ENCODE peak calls at places on chromosomes 1 and 21, in ten cellular contexts. E is left ventricle myocardium inferior, X is AG10803, K is brain microvascular endothelial cell, Z is cardiac fibroblast, O is lower lobe of right lung, T is cardiac muscle cell, N is body of pancreas, C is spleen, U is neural progenitor cell. W is an unnamed sample.

GRCh38 chr1:24501371-24502167 is 1.1 kb upstream of the RCAN3 start:
- DNase-seq in T (no peak), Z (peak), X (peak), U (no peak), O (peak), C (peak), E (no peak), N (peak), K (peak), W (no peak)

GRCh38 chr1:164707868-164708331 is 148.9 kb downstream of the PBX1 start:
- DNase-seq in Z (peak), E (no peak), X (peak), C (no peak), O (no peak), T (no peak), K (peak), U (no peak), N (peak), W (no peak)

GRCh38 chr1:147785794-147786506 is 25.5 kb upstream of the GJA5 start:
- DNase-seq in Z (no peak), U (no peak), N (no peak), E (no peak), O (no peak), K (no peak), C (no peak), T (no peak), X (peak), W (no peak)

GRCh38 chr21:28781602-28782274 is 210.9 kb downstream of the LTN1 start:
- DNase-seq in K (peak), N (no peak), U (peak), O (no peak), Z (peak), T (peak), E (no peak), C (no peak), X (peak), W (no peak)

GRCh38 chr1:7252411-7253117 is 467.3 kb downstream of the CAMTA1 start:
- DNase-seq in O (no peak), T (no peak), E (no peak), K (no peak), C (no peak), Z (no peak), N (no peak), U (peak), X (no peak), W (no peak)

GRCh38 chr1:35577071-35577998 is 4.2 kb downstream of the TFAP2E start:
- DNase-seq in Z (no peak), X (no peak), U (peak), T (peak), N (peak), E (no peak), C (peak), O (peak), K (no peak), W (peak)

GRCh38 chr1:109091196-109092193 is 931 bp downstream of the TMEM167B start:
- DNase-seq in K (peak), N (peak), X (peak), Z (peak), C (no peak), O (no peak), T (no peak), E (no peak), U (no peak), W (peak)

GRCh38 chr1:207751790-207752455 is at the start of gene CD46:
- DNase-seq in U (peak), O (peak), X (peak), Z (peak), K (peak), C (peak), N (peak), E (peak), T (peak), W (peak)

GRCh38 chr1:119279441-119280415 is 88.9 kb upstream of the HAO2 start:
- DNase-seq in Z (peak), O (no peak), X (peak), E (no peak), K (peak), C (no peak), U (no peak), T (no peak), N (no peak), W (no peak)

DNA sequence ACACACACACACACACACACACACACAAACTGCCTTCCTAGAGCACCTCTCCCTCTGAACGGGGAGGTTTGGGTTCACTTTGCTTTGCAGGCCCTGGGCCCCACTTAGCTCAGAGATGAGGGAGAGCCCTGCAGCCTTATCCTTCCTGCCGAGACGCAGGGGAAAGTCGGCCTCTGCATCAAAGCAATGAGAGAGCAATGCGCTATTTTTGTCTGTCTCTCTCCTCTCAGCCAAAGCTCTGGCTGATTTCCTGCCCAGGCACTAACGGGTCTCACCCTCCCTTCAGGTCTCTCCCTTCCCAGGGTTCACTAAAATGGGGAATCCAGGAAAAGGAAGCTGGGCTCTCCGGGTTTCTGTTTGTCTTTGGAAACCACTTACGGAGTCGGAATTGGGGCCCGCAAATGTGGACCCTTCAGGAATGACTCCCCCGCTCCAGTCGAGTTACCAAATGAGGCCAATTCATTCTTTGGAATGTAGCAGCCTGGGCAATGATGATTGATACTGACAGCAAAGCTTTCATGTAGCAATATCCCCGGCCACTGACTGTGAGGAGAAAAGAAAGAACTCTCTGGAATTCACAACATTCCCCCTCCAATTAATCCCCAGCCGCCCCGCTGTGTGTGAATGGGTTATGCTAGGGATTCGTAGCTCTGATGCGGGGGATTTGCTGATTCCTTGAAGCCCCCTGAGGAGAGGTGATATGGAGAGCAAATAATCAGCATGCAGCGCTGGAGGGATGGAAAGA is 61.5 kb upstream of the WLS start:
- DNase-seq in N (no peak), Z (peak), K (peak), E (peak), X (peak), U (peak), O (no peak), T (peak), C (no peak), W (peak)
- H3K4me3 ChIP-seq in N (no peak), Z (no peak), K (no peak), E (peak), X (peak), U (peak), O (no peak), T (no peak), C (no peak), W (peak)

DNA sequence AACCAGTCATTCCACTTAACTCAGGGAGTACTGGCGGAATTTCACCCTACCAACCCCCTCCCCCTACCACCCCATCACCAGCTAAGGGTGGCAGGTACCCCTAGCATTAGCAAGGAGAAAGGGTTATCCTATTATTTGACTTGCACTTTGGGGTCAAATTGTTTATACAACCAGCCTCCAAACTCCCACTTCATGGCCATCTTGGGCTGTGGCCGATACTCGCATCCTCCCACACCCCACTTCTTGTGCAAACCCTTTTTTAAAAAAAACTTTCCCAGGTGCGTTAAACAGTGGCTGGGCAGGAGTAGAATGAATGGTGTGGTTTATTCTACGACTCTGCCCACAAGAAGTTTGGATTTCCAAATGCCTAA is 710 bp upstream of the MRPL24 start:
- DNase-seq in N (no peak), X (no peak), T (no peak), C (no peak), U (no peak), K (no peak), Z (no peak), E (no peak), O (no peak), W (no peak)
- H3K4me3 ChIP-seq in N (no peak), X (peak), T (peak), C (no peak), U (peak), K (peak), Z (peak), E (peak), O (peak), W (peak)

GRCh38 chr1:177163844-177164379 is 600 bp downstream of the ASTN1 start:
- DNase-seq in N (no peak), Z (no peak), U (no peak), T (no peak), E (peak), C (no peak), X (no peak), K (no peak), O (no peak), W (peak)

GRCh38 chr1:177165069-177165439 is 542 bp upstream of the ASTN1 start:
- DNase-seq in K (no peak), T (no peak), C (no peak), N (no peak), E (no peak), X (no peak), Z (no peak), U (no peak), O (no peak), W (no peak)

GRCh38 chr1:177164380-177165068 is at the start of gene ASTN1:
- DNase-seq in K (no peak), Z (no peak), O (no peak), N (no peak), X (no peak), C (no peak), E (no peak), U (peak), T (peak), W (peak)
- H3K4me3 ChIP-seq in K (peak), Z (no peak), O (peak), N (no peak), X (peak), C (peak), E (peak), U (peak), T (peak), W (peak)

GRCh38 chr1:156123356-156124196 is 9.1 kb downstream of the LMNA start:
- DNase-seq in N (peak), U (peak), E (peak), O (peak), Z (peak), K (peak), T (peak), C (peak), X (peak), W (peak)
- H3K4me3 ChIP-seq in N (no peak), U (no peak), E (peak), O (peak), Z (peak), K (peak), T (no peak), C (no peak), X (peak), W (peak)

GRCh38 chr1:229579101-229579651 is 20.7 kb upstream of the ABCB10 start:
- DNase-seq in C (no peak), Z (peak), O (no peak), K (peak), T (no peak), E (peak), X (peak), N (peak), U (peak), W (no peak)
- H3K4me3 ChIP-seq in C (no peak), Z (peak), O (peak), K (no peak), T (no peak), E (peak), X (no peak), N (no peak), U (no peak), W (no peak)

DNA sequence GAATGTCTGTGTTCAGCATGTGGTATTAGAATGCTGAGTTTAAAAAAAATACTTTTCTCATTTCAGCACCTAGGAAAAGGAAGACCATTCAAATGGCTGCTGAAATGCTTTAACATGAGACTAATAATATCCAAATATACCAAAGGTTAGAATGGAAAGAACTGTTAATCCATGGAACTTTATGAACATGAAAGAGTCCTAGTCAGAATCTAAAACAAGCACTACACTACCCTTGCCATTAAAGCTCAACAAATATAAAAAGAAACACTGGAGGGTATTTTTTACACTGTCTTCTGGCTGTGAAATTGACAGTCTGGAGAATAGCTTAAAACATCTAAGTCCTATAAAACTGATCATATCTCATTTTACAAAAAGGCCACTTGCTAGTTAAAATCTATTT is 112.9 kb upstream of the HP1BP3 start:
- DNase-seq in X (no peak), C (no peak), U (no peak), O (no peak), K (no peak), E (no peak), N (no peak), Z (no peak), T (no peak), W (no peak)
- H3K4me3 ChIP-seq in X (no peak), C (no peak), U (no peak), O (no peak), K (no peak), E (no peak), N (no peak), Z (no peak), T (no peak), W (no peak)

GRCh38 chr1:201401700-201402099 is 2.6 kb upstream of the LAD1 start:
- DNase-seq in U (no peak), Z (no peak), N (no peak), C (no peak), T (no peak), E (no peak), X (no peak), K (no peak), O (no peak), W (no peak)
- H3K4me3 ChIP-seq in U (no peak), Z (no peak), N (no peak), C (no peak), T (no peak), E (no peak), X (no peak), K (no peak), O (no peak), W (no peak)

GRCh38 chr1:72100766-72101165 is 181.6 kb downstream of the NEGR1 start:
- DNase-seq in N (no peak), T (no peak), K (no peak), O (no peak), C (no peak), Z (no peak), U (peak), X (no peak), E (no peak), W (no peak)

GRCh38 chr1:72105201-72105600 is 177.1 kb downstream of the NEGR1 start:
- DNase-seq in K (no peak), T (no peak), C (no peak), O (no peak), X (no peak), N (no peak), Z (peak), U (no peak), E (no peak), W (no peak)

GRCh38 chr1:72101840-72102632 is 180.3 kb downstream of the NEGR1 start:
- DNase-seq in E (no peak), Z (no peak), C (no peak), O (no peak), U (no peak), K (no peak), X (no peak), N (no peak), T (no peak), W (no peak)
- H3K4me3 ChIP-seq in E (no peak), Z (no peak), C (no peak), O (no peak), U (no peak), K (no peak), X (no peak), N (no peak), T (no peak), W (no peak)

GRCh38 chr21:43726686-43727570 is 8.0 kb downstream of the PDXK start:
- DNase-seq in C (peak), T (no peak), X (no peak), E (peak), N (peak), Z (no peak), U (no peak), K (no peak), O (peak), W (peak)
- H3K4me3 ChIP-seq in C (no peak), T (no peak), X (no peak), E (peak), N (no peak), Z (no peak), U (no peak), K (no peak), O (peak), W (no peak)

DNA sequence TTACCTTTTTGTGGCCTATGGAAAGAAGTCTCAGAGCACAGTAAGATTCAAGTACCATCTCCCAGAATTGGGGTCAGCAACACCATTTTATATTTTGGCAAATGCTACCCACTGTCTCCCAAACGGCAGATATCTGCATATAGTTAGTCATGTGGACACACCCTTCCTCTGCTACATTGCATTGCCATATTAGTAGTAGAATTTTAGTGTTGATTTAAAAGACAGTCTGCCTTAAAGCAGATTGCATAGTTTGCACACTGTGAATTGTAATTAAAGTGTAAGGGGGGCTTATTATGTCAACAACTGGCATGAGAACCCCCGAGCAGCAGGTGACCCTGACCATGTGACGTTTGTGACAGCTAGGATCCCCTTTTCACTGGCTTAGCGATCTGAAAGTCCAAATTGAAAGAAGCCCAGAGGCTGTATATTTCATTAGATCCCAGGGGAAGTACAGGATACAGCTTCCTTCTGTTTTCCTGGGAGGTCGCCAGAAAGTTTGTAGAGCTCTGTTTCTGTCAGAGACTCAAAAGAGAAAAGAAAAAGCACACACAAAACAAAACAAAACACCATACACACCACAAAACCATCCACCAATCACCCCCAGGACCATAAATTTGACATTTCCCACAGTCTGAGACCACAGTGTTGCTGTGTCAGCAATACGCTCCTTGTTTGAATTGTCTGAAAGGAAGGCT is 172.4 kb downstream of the NFIA start:
- DNase-seq in E (no peak), K (peak), C (no peak), T (no peak), N (peak), Z (peak), O (no peak), U (no peak), X (peak), W (no peak)
- H3K4me3 ChIP-seq in E (peak), K (peak), C (no peak), T (no peak), N (no peak), Z (peak), O (peak), U (no peak), X (peak), W (no peak)